ENCODE peak calls at places on chromosomes 6 and 20, in ten cellular contexts. One of them, this sample, is unnamed.

GRCh38 chr6:138577151-138577915 is 78.0 kb upstream of the NHSL1 start:
- DNase-seq in CD8-positive, alpha-beta T cell: no peak
- DNase-seq in spleen: no peak
- DNase-seq in Panc1: no peak
- DNase-seq in astrocyte: peak; percentile 35
- DNase-seq in fibroblast of lung: no peak
- DNase-seq in Peyer's patch: no peak
- DNase-seq in heart right ventricle: no peak
- DNase-seq in suprapubic skin: no peak
- DNase-seq in RWPE2: no peak
- DNase-seq in this sample: no peak

GRCh38 chr20:57432874-57433491 is 41.8 kb downstream of the RBM38 start:
- DNase-seq in CD8-positive, alpha-beta T cell: peak; percentile 79
- DNase-seq in spleen: peak; percentile 95
- DNase-seq in Panc1: no peak
- DNase-seq in astrocyte: no peak
- DNase-seq in fibroblast of lung: no peak
- DNase-seq in Peyer's patch: peak; percentile 83
- DNase-seq in heart right ventricle: peak; percentile 65
- DNase-seq in suprapubic skin: no peak
- DNase-seq in RWPE2: peak; percentile 82
- DNase-seq in this sample: no peak

GRCh38 chr6:147506704-147507114 is 1.8 kb upstream of the SAMD5 start:
- DNase-seq in CD8-positive, alpha-beta T cell: no peak
- DNase-seq in spleen: peak; percentile 77
- DNase-seq in Panc1: no peak
- DNase-seq in astrocyte: peak; percentile 12
- DNase-seq in fibroblast of lung: peak; percentile 58
- DNase-seq in Peyer's patch: no peak
- DNase-seq in heart right ventricle: peak; percentile 79
- DNase-seq in suprapubic skin: no peak
- DNase-seq in RWPE2: no peak
- DNase-seq in this sample: no peak

GRCh38 chr6:133286765-133287164 is 45.6 kb downstream of the EYA4 start:
- DNase-seq in CD8-positive, alpha-beta T cell: no peak
- DNase-seq in spleen: no peak
- DNase-seq in Panc1: no peak
- DNase-seq in astrocyte: peak; percentile 8
- DNase-seq in fibroblast of lung: peak; percentile 31
- DNase-seq in Peyer's patch: no peak
- DNase-seq in heart right ventricle: no peak
- DNase-seq in suprapubic skin: no peak
- DNase-seq in RWPE2: no peak
- DNase-seq in this sample: no peak

GRCh38 chr6:106163966-106164877 is 78.1 kb downstream of the PRDM1 start:
- DNase-seq in CD8-positive, alpha-beta T cell: peak; percentile 65
- DNase-seq in spleen: peak; percentile 87
- DNase-seq in Panc1: no peak
- DNase-seq in astrocyte: peak; percentile 83
- DNase-seq in fibroblast of lung: peak; percentile 93
- DNase-seq in Peyer's patch: peak; percentile 62
- DNase-seq in heart right ventricle: no peak
- DNase-seq in suprapubic skin: no peak
- DNase-seq in RWPE2: no peak
- DNase-seq in this sample: peak; percentile 65

GRCh38 chr6:31651602-31652191 is 764 bp downstream of the BAG6 start:
- DNase-seq in CD8-positive, alpha-beta T cell: peak; percentile 54
- DNase-seq in spleen: no peak
- DNase-seq in Panc1: no peak
- DNase-seq in astrocyte: peak; percentile 69
- DNase-seq in fibroblast of lung: peak; percentile 77
- DNase-seq in Peyer's patch: peak; percentile 67
- DNase-seq in heart right ventricle: no peak
- DNase-seq in suprapubic skin: peak; percentile 90
- DNase-seq in RWPE2: no peak
- DNase-seq in this sample: no peak

GRCh38 chr6:112475083-112475482 is 128.0 kb downstream of the RFPL4B start:
- DNase-seq in CD8-positive, alpha-beta T cell: no peak
- DNase-seq in spleen: no peak
- DNase-seq in Panc1: no peak
- DNase-seq in astrocyte: peak; percentile 69
- DNase-seq in fibroblast of lung: peak; percentile 38
- DNase-seq in Peyer's patch: no peak
- DNase-seq in heart right ventricle: no peak
- DNase-seq in suprapubic skin: no peak
- DNase-seq in RWPE2: no peak
- DNase-seq in this sample: peak; percentile 58

GRCh38 chr20:34705383-34706021 is 1.4 kb downstream of the TP53INP2 start:
- DNase-seq in CD8-positive, alpha-beta T cell: no peak
- DNase-seq in spleen: no peak
- DNase-seq in Panc1: no peak
- DNase-seq in astrocyte: no peak
- DNase-seq in fibroblast of lung: peak; percentile 21
- DNase-seq in Peyer's patch: no peak
- DNase-seq in heart right ventricle: peak; percentile 41
- DNase-seq in suprapubic skin: no peak
- DNase-seq in RWPE2: peak; percentile 93
- DNase-seq in this sample: no peak

GRCh38 chr6:20542927-20543602 is 8.8 kb downstream of the CDKAL1 start:
- DNase-seq in CD8-positive, alpha-beta T cell: no peak
- DNase-seq in spleen: no peak
- DNase-seq in Panc1: peak; percentile 77
- DNase-seq in astrocyte: peak; percentile 87
- DNase-seq in fibroblast of lung: peak; percentile 85
- DNase-seq in Peyer's patch: no peak
- DNase-seq in heart right ventricle: no peak
- DNase-seq in suprapubic skin: no peak
- DNase-seq in RWPE2: no peak
- DNase-seq in this sample: no peak

GRCh38 chr6:684831-685636 is 7.9 kb downstream of the EXOC2 start:
- DNase-seq in CD8-positive, alpha-beta T cell: no peak
- DNase-seq in spleen: no peak
- DNase-seq in Panc1: no peak
- DNase-seq in astrocyte: peak; percentile 73
- DNase-seq in fibroblast of lung: peak; percentile 63
- DNase-seq in Peyer's patch: no peak
- DNase-seq in heart right ventricle: no peak
- DNase-seq in suprapubic skin: no peak
- DNase-seq in RWPE2: no peak
- DNase-seq in this sample: no peak

GRCh38 chr6:168437751-168438150 is 3.2 kb upstream of the SMOC2 start:
- DNase-seq in CD8-positive, alpha-beta T cell: no peak
- DNase-seq in spleen: no peak
- DNase-seq in Panc1: no peak
- DNase-seq in astrocyte: no peak
- DNase-seq in fibroblast of lung: no peak
- DNase-seq in Peyer's patch: no peak
- DNase-seq in heart right ventricle: no peak
- DNase-seq in suprapubic skin: no peak
- DNase-seq in RWPE2: no peak
- DNase-seq in this sample: no peak

GRCh38 chr6:99026135-99026534 is 78.4 kb upstream of the FBXL4 start:
- DNase-seq in CD8-positive, alpha-beta T cell: no peak
- DNase-seq in spleen: no peak
- DNase-seq in Panc1: no peak
- DNase-seq in astrocyte: peak; percentile 26
- DNase-seq in fibroblast of lung: no peak
- DNase-seq in Peyer's patch: no peak
- DNase-seq in heart right ventricle: no peak
- DNase-seq in suprapubic skin: no peak
- DNase-seq in RWPE2: no peak
- DNase-seq in this sample: no peak

GRCh38 chr6:16804007-16804303 is 42.7 kb upstream of the ATXN1 start:
- DNase-seq in CD8-positive, alpha-beta T cell: no peak
- DNase-seq in spleen: no peak
- DNase-seq in Panc1: no peak
- DNase-seq in astrocyte: peak; percentile 44
- DNase-seq in fibroblast of lung: no peak
- DNase-seq in Peyer's patch: no peak
- DNase-seq in heart right ventricle: no peak
- DNase-seq in suprapubic skin: no peak
- DNase-seq in RWPE2: no peak
- DNase-seq in this sample: no peak

GRCh38 chr6:16804515-16805161 is 43.4 kb upstream of the ATXN1 start:
- DNase-seq in CD8-positive, alpha-beta T cell: no peak
- DNase-seq in spleen: no peak
- DNase-seq in Panc1: no peak
- DNase-seq in astrocyte: no peak
- DNase-seq in fibroblast of lung: no peak
- DNase-seq in Peyer's patch: no peak
- DNase-seq in heart right ventricle: no peak
- DNase-seq in suprapubic skin: no peak
- DNase-seq in RWPE2: no peak
- DNase-seq in this sample: no peak

GRCh38 chr6:16807956-16808355 is 46.7 kb upstream of the ATXN1 start:
- DNase-seq in CD8-positive, alpha-beta T cell: no peak
- DNase-seq in spleen: no peak
- DNase-seq in Panc1: no peak
- DNase-seq in astrocyte: no peak
- DNase-seq in fibroblast of lung: no peak
- DNase-seq in Peyer's patch: no peak
- DNase-seq in heart right ventricle: no peak
- DNase-seq in suprapubic skin: no peak
- DNase-seq in RWPE2: no peak
- DNase-seq in this sample: no peak

GRCh38 chr6:16805190-16805860 is 44.1 kb upstream of the ATXN1 start:
- DNase-seq in CD8-positive, alpha-beta T cell: no peak
- DNase-seq in spleen: no peak
- DNase-seq in Panc1: no peak
- DNase-seq in astrocyte: peak; percentile 5
- DNase-seq in fibroblast of lung: no peak
- DNase-seq in Peyer's patch: no peak
- DNase-seq in heart right ventricle: no peak
- DNase-seq in suprapubic skin: no peak
- DNase-seq in RWPE2: no peak
- DNase-seq in this sample: no peak

GRCh38 chr6:16806363-16806762 is 45.1 kb upstream of the ATXN1 start:
- DNase-seq in CD8-positive, alpha-beta T cell: no peak
- DNase-seq in spleen: no peak
- DNase-seq in Panc1: no peak
- DNase-seq in astrocyte: no peak
- DNase-seq in fibroblast of lung: no peak
- DNase-seq in Peyer's patch: no peak
- DNase-seq in heart right ventricle: no peak
- DNase-seq in suprapubic skin: no peak
- DNase-seq in RWPE2: no peak
- DNase-seq in this sample: no peak
- H3K4me3 ChIP-seq in CD8-positive, alpha-beta T cell: no peak overlapping the region
- H3K4me3 ChIP-seq in spleen: no peak overlapping the region
- H3K4me3 ChIP-seq in Panc1: no peak overlapping the region
- H3K4me3 ChIP-seq in astrocyte: no peak overlapping the region
- H3K4me3 ChIP-seq in fibroblast of lung: no peak overlapping the region
- H3K4me3 ChIP-seq in Peyer's patch: no peak overlapping the region
- H3K4me3 ChIP-seq in heart right ventricle: no peak overlapping the region
- H3K4me3 ChIP-seq in suprapubic skin: no peak overlapping the region
- H3K4me3 ChIP-seq in RWPE2: no peak overlapping the region
- H3K4me3 ChIP-seq in this sample: no peak overlapping the region

DNA sequence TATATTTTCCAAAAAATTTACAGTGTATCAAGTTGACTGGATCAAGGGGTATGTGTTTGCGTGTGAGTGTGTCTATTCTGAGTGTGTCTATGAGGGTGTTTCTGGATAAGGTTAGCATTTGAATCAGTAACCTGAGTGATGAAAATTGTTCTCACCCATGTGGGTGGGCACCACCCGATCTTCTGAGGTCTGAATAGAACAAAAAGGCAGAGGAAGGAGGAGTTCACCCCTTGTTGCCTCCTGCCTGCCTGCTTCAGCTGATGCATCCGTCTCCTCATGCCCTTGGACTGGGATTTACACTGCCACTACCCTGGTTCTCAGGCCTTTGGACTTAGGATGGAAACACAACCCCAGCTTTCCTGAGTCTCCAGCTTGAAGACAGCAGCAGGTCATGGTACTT is 13.7 kb upstream of the PRND start:
- DNase-seq in CD8-positive, alpha-beta T cell: no peak
- DNase-seq in spleen: no peak
- DNase-seq in Panc1: no peak
- DNase-seq in astrocyte: no peak
- DNase-seq in fibroblast of lung: no peak
- DNase-seq in Peyer's patch: no peak
- DNase-seq in heart right ventricle: no peak
- DNase-seq in suprapubic skin: no peak
- DNase-seq in RWPE2: no peak
- DNase-seq in this sample: no peak
- TF ChIP-seq CTCF in CD8-positive, alpha-beta T cell: no peak
- TF ChIP-seq CTCF in spleen: no peak
- TF ChIP-seq CTCF in Panc1: no peak
- TF ChIP-seq CTCF in astrocyte: no peak
- TF ChIP-seq CTCF in fibroblast of lung: no peak
- TF ChIP-seq CTCF in Peyer's patch: no peak
- TF ChIP-seq CTCF in heart right ventricle: no peak
- TF ChIP-seq CTCF in suprapubic skin: no peak
- TF ChIP-seq CTCF in RWPE2: no peak
- TF ChIP-seq CTCF in this sample: no peak

GRCh38 chr6:43301081-43301870 is 3.2 kb downstream of the SLC22A7 start:
- DNase-seq in CD8-positive, alpha-beta T cell: no peak
- DNase-seq in spleen: no peak
- DNase-seq in Panc1: no peak
- DNase-seq in astrocyte: no peak
- DNase-seq in fibroblast of lung: no peak
- DNase-seq in Peyer's patch: peak; percentile 10
- DNase-seq in heart right ventricle: no peak
- DNase-seq in suprapubic skin: peak; percentile 68
- DNase-seq in RWPE2: no peak
- DNase-seq in this sample: no peak
- H3K27me3 ChIP-seq in CD8-positive, alpha-beta T cell: no peaks in the 10 kb centered on the region
- H3K27me3 ChIP-seq in spleen: peaks cover 11% of the 10 kb centered on the region
- H3K27me3 ChIP-seq in Panc1: no peaks in the 10 kb centered on the region
- H3K27me3 ChIP-seq in astrocyte: peaks cover 9% of the 10 kb centered on the region
- H3K27me3 ChIP-seq in fibroblast of lung: peaks cover 24% of the 10 kb centered on the region
- H3K27me3 ChIP-seq in Peyer's patch: no peaks in the 10 kb centered on the region
- H3K27me3 ChIP-seq in heart right ventricle: peaks cover 7% of the 10 kb centered on the region
- H3K27me3 ChIP-seq in suprapubic skin: peaks cover 25% of the 10 kb centered on the region
- H3K27me3 ChIP-seq in RWPE2: no peaks in the 10 kb centered on the region
- H3K27me3 ChIP-seq in this sample: peaks cover 21% of the 10 kb centered on the region

GRCh38 chr6:149474108-149474935 is 10.5 kb downstream of the ZC3H12D start:
- DNase-seq in CD8-positive, alpha-beta T cell: no peak
- DNase-seq in spleen: peak; percentile 80
- DNase-seq in Panc1: no peak
- DNase-seq in astrocyte: no peak
- DNase-seq in fibroblast of lung: no peak
- DNase-seq in Peyer's patch: peak; percentile 63
- DNase-seq in heart right ventricle: no peak
- DNase-seq in suprapubic skin: no peak
- DNase-seq in RWPE2: no peak
- DNase-seq in this sample: no peak
- H3K4me3 ChIP-seq in CD8-positive, alpha-beta T cell: no peak overlapping the region
- H3K4me3 ChIP-seq in spleen: no peak overlapping the region
- H3K4me3 ChIP-seq in Panc1: no peak overlapping the region
- H3K4me3 ChIP-seq in astrocyte: no peak overlapping the region
- H3K4me3 ChIP-seq in fibroblast of lung: no peak overlapping the region
- H3K4me3 ChIP-seq in Peyer's patch: no peak overlapping the region
- H3K4me3 ChIP-seq in heart right ventricle: no peak overlapping the region
- H3K4me3 ChIP-seq in suprapubic skin: no peak overlapping the region
- H3K4me3 ChIP-seq in RWPE2: no peak overlapping the region
- H3K4me3 ChIP-seq in this sample: no peak overlapping the region

This sample was measured in BJ.